ENCODE peak calls at places on chromosomes 16 and 17, in seven cellular contexts. R is fibroblast of mammary gland, X is epithelial cell of proximal tubule, L is fibroblast of the aortic adventitia, G is GM10248, C is RWPE1, I is IMR-90. P is an unnamed sample.

GRCh38 chr16:20040011-20040410 is 33.7 kb downstream of the GPR139 start:
- DNase-seq in I (no peak), C (no peak), X (no peak), R (no peak), G (no peak), L (no peak), P (no peak)

GRCh38 chr16:69921125-69921524 is 30.0 kb upstream of the CLEC18A start:
- DNase-seq in R (peak), C (no peak), X (no peak), G (no peak), L (peak), I (peak), P (peak)

GRCh38 chr16:49596699-49597291 is 223.2 kb downstream of the C16orf78 start:
- DNase-seq in L (peak), G (no peak), I (no peak), X (no peak), R (no peak), C (no peak), P (peak)

GRCh38 chr16:75379339-75379738 is 54.0 kb downstream of the CFDP1 start:
- DNase-seq in L (no peak), C (no peak), R (no peak), I (no peak), G (no peak), X (no peak), P (no peak)

GRCh38 chr16:56382901-56383355 is 42.4 kb downstream of the AMFR start:
- DNase-seq in C (peak), I (peak), G (no peak), L (peak), R (peak), X (peak), P (peak)

GRCh38 chr17:27489045-27489715 is 32.9 kb downstream of the KSR1 start:
- DNase-seq in C (peak), I (peak), G (no peak), L (peak), X (no peak), R (peak), P (peak)

GRCh38 chr16:52229471-52229870 is 317.5 kb downstream of the TOX3 start:
- DNase-seq in L (no peak), I (no peak), G (no peak), X (no peak), C (no peak), R (no peak), P (no peak)

GRCh38 chr16:68642436-68643064 is 2.6 kb upstream of the CDH3 start:
- DNase-seq in G (no peak), R (no peak), C (no peak), X (no peak), I (no peak), L (no peak), P (no peak)

GRCh38 chr17:35046740-35047283 is 16.7 kb downstream of the RFFL start:
- DNase-seq in G (peak), C (peak), R (peak), I (peak), L (peak), X (no peak), P (peak)

GRCh38 chr16:17949713-17950112 is 386.8 kb downstream of the NPIPA8 start:
- DNase-seq in I (no peak), X (no peak), C (no peak), G (no peak), L (no peak), R (no peak), P (no peak)

GRCh38 chr16:83400234-83400633 is 407.5 kb upstream of the HSBP1 start:
- DNase-seq in L (no peak), X (no peak), C (no peak), R (no peak), G (no peak), I (no peak), P (no peak)
- TF ChIP-seq CTCF in L (no peak), X (peak), C (no peak), R (no peak), G (no peak), I (no peak), P (peak)

DNA sequence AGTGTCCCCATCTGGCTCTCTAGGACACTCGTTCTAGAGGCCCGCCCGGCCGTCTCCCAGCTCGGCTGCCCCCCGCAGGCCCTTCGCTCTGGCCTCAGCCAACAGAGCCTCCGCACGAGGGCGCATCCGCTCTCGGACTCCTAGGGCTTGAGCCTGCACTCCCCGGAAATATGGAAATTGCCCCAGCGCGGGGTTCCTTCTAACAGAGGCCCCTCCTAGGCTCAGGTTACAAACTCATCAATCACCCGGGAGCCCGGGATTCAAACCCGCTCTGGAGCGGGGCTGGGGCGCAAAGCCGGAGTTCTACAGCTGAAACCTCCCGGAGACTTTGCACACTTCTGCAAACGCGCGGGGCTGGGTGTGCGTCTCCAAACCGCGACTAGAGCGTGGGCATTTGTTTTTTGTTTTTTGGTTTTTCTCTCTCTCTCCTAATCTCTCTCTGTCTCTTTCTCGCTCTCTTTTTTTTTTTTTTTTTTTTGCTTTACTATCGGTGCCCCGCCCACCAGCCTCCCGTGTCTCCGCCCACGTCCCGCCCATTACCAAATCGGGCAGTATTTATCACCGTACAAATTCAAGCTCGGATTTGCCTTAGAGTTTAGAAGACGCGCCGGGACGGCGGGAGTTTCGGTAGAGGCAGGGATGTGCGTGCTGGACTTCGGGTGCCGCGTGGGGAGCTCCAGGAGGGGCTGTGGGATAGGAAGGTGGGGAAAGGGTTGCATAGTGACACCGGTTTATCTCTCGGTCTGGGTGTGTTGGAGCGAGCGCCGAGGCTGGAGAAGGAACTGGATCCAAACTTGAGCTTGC is 2.4 kb upstream of the FOXL1 start:
- DNase-seq in I (peak), X (peak), L (peak), G (peak), C (peak), R (peak), P (peak)
- TF ChIP-seq CTCF in I (peak), X (peak), L (peak), G (peak), C (peak), R (peak), P (peak)

DNA sequence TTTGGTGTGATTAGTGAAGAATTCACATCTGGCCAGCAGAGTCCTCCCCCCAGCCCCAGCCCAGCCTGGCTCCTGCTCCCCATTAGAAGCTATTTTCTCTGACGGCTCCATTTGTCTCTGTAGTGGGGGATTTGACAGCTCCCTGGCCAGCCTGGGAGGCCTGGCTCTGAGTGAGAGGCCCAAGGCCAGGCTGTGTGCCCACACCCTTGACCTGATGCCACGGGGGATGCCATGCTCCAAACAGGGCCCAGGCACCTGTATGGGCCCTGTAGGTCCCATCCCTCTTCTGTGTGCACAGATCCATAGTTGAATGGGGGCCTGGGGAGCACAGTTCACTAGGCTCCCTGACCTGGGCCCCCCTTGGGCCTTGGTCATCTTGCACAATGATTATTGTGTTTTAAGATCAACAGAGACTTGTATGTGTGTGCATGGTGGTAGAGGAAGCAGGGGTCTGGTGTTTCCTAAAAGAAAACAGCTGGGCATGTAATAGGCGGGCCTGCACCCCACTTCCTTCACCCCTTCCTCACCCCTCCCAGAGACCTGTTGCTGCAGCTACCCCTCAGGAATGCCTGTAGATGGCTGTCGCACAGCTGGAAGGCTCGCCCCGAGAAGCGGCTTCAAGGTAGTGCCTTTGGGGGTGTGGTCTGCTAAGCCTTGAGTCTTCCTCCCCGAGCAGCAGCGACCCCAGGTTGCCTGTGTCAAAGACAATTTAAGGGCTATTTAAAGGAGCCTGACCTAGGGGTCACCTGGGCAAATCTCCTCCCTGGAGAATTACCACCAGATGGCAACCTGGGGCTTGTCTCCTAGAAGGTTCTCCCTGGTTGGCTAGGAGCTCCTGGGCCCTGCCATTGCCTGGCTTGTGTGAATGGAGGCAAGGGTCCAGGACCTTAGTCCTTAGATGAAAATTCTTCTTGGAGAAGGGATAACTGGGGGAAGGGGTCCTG is 51.0 kb upstream of the TAC4 start:
- DNase-seq in G (no peak), X (no peak), I (no peak), R (peak), L (no peak), C (no peak), P (no peak)
- TF ChIP-seq CTCF in G (no peak), X (peak), I (no peak), R (peak), L (peak), C (no peak), P (peak)

GRCh38 chr16:2486645-2487516 is 12.0 kb downstream of the TBC1D24 start:
- DNase-seq in L (no peak), X (no peak), I (peak), R (no peak), C (no peak), G (peak), P (no peak)
- TF ChIP-seq CTCF in L (no peak), X (peak), I (peak), R (no peak), C (no peak), G (peak), P (no peak)

DNA sequence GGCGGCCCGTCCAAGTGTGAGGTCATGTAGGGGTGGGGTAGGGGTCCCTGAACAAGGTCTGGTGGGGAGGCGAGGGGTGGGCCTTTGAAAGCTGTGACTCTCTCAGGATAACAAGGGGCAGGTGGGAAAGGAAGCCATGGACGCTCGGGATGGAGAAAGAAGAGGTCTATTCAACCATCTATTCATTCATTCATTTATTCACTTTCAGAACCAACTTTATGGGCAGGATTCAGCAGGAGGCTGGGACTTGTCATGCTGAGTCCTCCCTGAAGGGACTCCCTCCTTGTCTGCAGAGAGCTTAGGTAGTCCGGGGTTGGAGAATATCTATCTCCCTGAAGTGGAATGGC is 8.6 kb upstream of the CD300A start:
- DNase-seq in I (no peak), C (no peak), G (no peak), R (no peak), X (no peak), L (no peak), P (no peak)
- TF ChIP-seq CTCF in I (no peak), C (peak), G (no peak), R (no peak), X (no peak), L (no peak), P (no peak)

DNA sequence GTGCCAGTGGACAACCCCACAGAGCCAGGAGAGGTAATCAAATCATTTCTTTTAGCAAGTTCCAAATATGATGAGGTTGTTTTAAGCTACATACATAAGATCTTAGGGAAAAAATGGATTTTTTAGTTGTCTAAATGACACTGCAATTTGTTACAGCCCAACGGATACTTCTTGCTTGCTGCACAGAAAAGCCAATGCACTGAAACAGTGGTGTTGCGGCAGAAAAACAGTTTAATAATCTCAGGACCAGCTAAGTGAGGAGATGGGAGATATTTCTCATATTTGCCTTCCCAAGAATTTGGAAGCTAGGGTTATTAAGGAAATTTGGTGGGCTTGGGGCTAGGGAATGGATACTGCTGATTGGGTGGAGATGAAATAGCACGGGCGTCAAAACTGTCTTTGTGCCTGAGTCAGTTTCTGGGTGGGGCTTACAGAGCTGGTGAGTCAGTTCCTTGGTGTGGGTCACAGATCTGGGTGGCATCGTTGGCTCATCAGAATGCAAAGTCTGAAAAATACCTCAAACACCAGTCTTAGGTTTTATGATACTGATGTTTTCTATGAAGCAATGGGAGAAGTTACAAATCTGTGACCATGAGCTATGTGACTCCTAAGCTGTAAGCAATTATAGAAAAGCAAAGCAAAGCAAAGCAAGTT is 255.4 kb downstream of the IRX3 start:
- DNase-seq in C (peak), X (no peak), G (no peak), R (peak), L (no peak), I (no peak), P (no peak)
- TF ChIP-seq CTCF in C (no peak), X (no peak), G (no peak), R (no peak), L (no peak), I (no peak), P (no peak)

GRCh38 chr16:4408323-4408690 is 8.1 kb downstream of the CORO7 start:
- DNase-seq in R (no peak), C (no peak), X (no peak), I (no peak), G (no peak), L (no peak), P (no peak)

GRCh38 chr16:4410335-4411075 is 5.9 kb downstream of the CORO7 start:
- DNase-seq in C (no peak), G (no peak), R (peak), L (peak), I (peak), X (no peak), P (peak)

GRCh38 chr16:4411684-4412083 is 4.7 kb downstream of the CORO7 start:
- DNase-seq in R (no peak), G (no peak), X (no peak), L (no peak), C (no peak), I (peak), P (no peak)

GRCh38 chr16:4407543-4408322 is 8.7 kb downstream of the CORO7 start:
- DNase-seq in X (no peak), R (peak), I (peak), C (no peak), L (peak), G (no peak), P (no peak)

DNA sequence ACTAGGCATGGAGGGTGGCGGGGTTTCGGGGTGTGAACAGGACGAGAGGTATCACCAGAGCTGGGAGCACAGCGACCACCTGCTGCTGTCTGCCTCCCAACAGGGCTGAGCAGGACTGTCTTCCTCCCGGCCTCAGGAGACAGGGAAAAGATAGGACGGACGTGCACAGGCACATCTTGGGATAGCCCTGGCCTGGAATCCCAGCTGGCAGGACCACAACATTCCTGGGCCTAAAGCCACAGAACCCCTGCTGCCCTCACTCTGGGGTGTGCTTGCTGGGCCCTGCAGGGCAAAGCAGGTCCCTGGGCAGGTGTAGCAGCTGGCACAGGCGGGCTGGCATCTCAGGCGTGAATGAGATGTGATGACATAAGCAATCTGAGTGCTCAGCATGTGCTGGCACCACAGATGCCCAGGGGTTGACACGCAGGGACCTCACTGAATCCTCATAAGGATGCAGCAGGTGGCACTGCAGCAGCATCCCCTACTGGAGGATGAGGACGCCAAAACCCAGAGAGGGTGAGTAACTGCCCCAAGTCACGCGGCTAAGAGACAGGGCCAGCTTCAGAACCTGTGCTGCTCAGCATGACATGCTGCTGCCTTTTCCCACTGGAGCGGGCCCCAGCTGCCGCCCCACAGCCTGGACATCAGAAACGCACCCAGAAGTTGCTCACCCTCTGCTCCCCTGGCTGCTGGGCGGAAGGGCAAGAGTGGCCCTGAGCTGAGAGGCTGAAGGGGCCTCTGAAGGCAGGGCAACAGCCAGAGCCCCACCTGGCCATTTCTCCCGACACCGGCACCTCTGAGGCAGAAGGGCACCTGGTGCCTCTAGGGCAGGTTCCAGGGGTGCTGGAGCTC is 7.1 kb downstream of the CORO7 start:
- DNase-seq in R (no peak), L (no peak), I (no peak), G (no peak), C (peak), X (no peak), P (no peak)
- TF ChIP-seq CTCF in R (peak), L (no peak), I (no peak), G (peak), C (peak), X (no peak), P (no peak)

GRCh38 chr16:28982418-28982817 is 2.4 kb upstream of the LAT start:
- DNase-seq in I (no peak), X (no peak), G (no peak), C (no peak), R (no peak), L (no peak), P (no peak)

GRCh38 chr16:28983644-28984043 is 1.2 kb upstream of the LAT start:
- DNase-seq in R (no peak), X (no peak), I (no peak), C (no peak), L (no peak), G (no peak), P (no peak)

GRCh38 chr16:28982949-28983348 is 1.9 kb upstream of the LAT start:
- DNase-seq in C (no peak), X (no peak), R (no peak), I (no peak), L (no peak), G (no peak), P (no peak)

GRCh38 chr16:28980929-28981328 is 3.9 kb upstream of the LAT start:
- DNase-seq in L (no peak), I (no peak), R (no peak), X (no peak), C (no peak), G (no peak), P (no peak)

GRCh38 chr16:28981517-28981916 is 3.3 kb upstream of the LAT start:
- DNase-seq in X (no peak), L (no peak), I (no peak), G (peak), R (peak), C (peak), P (no peak)
- TF ChIP-seq CTCF in X (peak), L (peak), I (peak), G (peak), R (peak), C (peak), P (peak)